ENCODE peak calls at places on chromosome 18, in eight cellular contexts. One of them, this sample, is unnamed.

GRCh38 chr18:68735498-68736343 is 20.8 kb upstream of the TMX3 start:
- DNase-seq in neural progenitor cell: peak
- DNase-seq in GM23338: peak
- DNase-seq in hepatocyte: peak
- DNase-seq in PC-3: peak
- DNase-seq in GM23248: peak
- DNase-seq in OCI-LY7: peak
- DNase-seq in HCT116: peak
- DNase-seq in this sample: peak

GRCh38 chr18:78803104-78803503 is 176.5 kb upstream of the SALL3 start:
- DNase-seq in neural progenitor cell: no peak
- DNase-seq in GM23338: no peak
- DNase-seq in hepatocyte: no peak
- DNase-seq in PC-3: no peak
- DNase-seq in GM23248: no peak
- DNase-seq in OCI-LY7: no peak
- DNase-seq in HCT116: no peak
- DNase-seq in this sample: no peak

GRCh38 chr18:45657357-45658335 is 42.4 kb downstream of the SLC14A2 start:
- DNase-seq in neural progenitor cell: no peak
- DNase-seq in GM23338: no peak
- DNase-seq in hepatocyte: no peak
- DNase-seq in PC-3: peak
- DNase-seq in GM23248: peak
- DNase-seq in OCI-LY7: no peak
- DNase-seq in HCT116: no peak
- DNase-seq in this sample: no peak

GRCh38 chr18:25827961-25828561 is 262.4 kb downstream of the SS18 start:
- DNase-seq in neural progenitor cell: no peak
- DNase-seq in GM23338: peak
- DNase-seq in hepatocyte: no peak
- DNase-seq in PC-3: peak
- DNase-seq in GM23248: peak
- DNase-seq in OCI-LY7: no peak
- DNase-seq in HCT116: no peak
- DNase-seq in this sample: no peak

GRCh38 chr18:27661320-27662049 is 476.4 kb upstream of the CHST9 start:
- DNase-seq in neural progenitor cell: peak
- DNase-seq in GM23338: peak
- DNase-seq in hepatocyte: no peak
- DNase-seq in PC-3: no peak
- DNase-seq in GM23248: no peak
- DNase-seq in OCI-LY7: no peak
- DNase-seq in HCT116: no peak
- DNase-seq in this sample: no peak

GRCh38 chr18:79626905-79627749 is 52.5 kb upstream of the CTDP1 start:
- DNase-seq in neural progenitor cell: no peak
- DNase-seq in GM23338: no peak
- DNase-seq in hepatocyte: no peak
- DNase-seq in PC-3: no peak
- DNase-seq in GM23248: no peak
- DNase-seq in OCI-LY7: no peak
- DNase-seq in HCT116: no peak
- DNase-seq in this sample: no peak

GRCh38 chr18:50446629-50447028 is 71.8 kb downstream of the SKA1 start:
- DNase-seq in neural progenitor cell: no peak
- DNase-seq in GM23338: peak
- DNase-seq in hepatocyte: no peak
- DNase-seq in PC-3: no peak
- DNase-seq in GM23248: no peak
- DNase-seq in OCI-LY7: no peak
- DNase-seq in HCT116: no peak
- DNase-seq in this sample: no peak

GRCh38 chr18:55219059-55219458 is 259.8 kb upstream of the CCDC68 start:
- DNase-seq in neural progenitor cell: no peak
- DNase-seq in GM23338: no peak
- DNase-seq in hepatocyte: no peak
- DNase-seq in PC-3: no peak
- DNase-seq in GM23248: no peak
- DNase-seq in OCI-LY7: no peak
- DNase-seq in HCT116: no peak
- DNase-seq in this sample: no peak

GRCh38 chr18:24741961-24742738 is 281.7 kb downstream of the HRH4 start:
- DNase-seq in neural progenitor cell: no peak
- DNase-seq in GM23338: no peak
- DNase-seq in hepatocyte: no peak
- DNase-seq in PC-3: no peak
- DNase-seq in GM23248: peak
- DNase-seq in OCI-LY7: no peak
- DNase-seq in HCT116: no peak
- DNase-seq in this sample: no peak

GRCh38 chr18:65620076-65620696 is 130.6 kb upstream of the CDH7 start:
- DNase-seq in neural progenitor cell: no peak
- DNase-seq in GM23338: no peak
- DNase-seq in hepatocyte: no peak
- DNase-seq in PC-3: no peak
- DNase-seq in GM23248: no peak
- DNase-seq in OCI-LY7: no peak
- DNase-seq in HCT116: no peak
- DNase-seq in this sample: no peak

GRCh38 chr18:45335644-45336043 is 279.6 kb upstream of the SLC14A2 start:
- DNase-seq in neural progenitor cell: no peak
- DNase-seq in GM23338: no peak
- DNase-seq in hepatocyte: no peak
- DNase-seq in PC-3: peak
- DNase-seq in GM23248: peak
- DNase-seq in OCI-LY7: no peak
- DNase-seq in HCT116: no peak
- DNase-seq in this sample: no peak

GRCh38 chr18:2258954-2259353 is 312.4 kb downstream of the METTL4 start:
- DNase-seq in neural progenitor cell: no peak
- DNase-seq in GM23338: no peak
- DNase-seq in hepatocyte: no peak
- DNase-seq in PC-3: peak
- DNase-seq in GM23248: no peak
- DNase-seq in OCI-LY7: no peak
- DNase-seq in HCT116: no peak
- DNase-seq in this sample: no peak

GRCh38 chr18:59180150-59180845 is 39.7 kb upstream of the GRP start:
- DNase-seq in neural progenitor cell: no peak
- DNase-seq in GM23338: no peak
- DNase-seq in hepatocyte: no peak
- DNase-seq in PC-3: no peak
- DNase-seq in GM23248: peak
- DNase-seq in OCI-LY7: no peak
- DNase-seq in HCT116: no peak
- DNase-seq in this sample: no peak

GRCh38 chr18:57581301-57581934 is 5.1 kb downstream of the FECH start:
- DNase-seq in neural progenitor cell: no peak
- DNase-seq in GM23338: no peak
- DNase-seq in hepatocyte: no peak
- DNase-seq in PC-3: no peak
- DNase-seq in GM23248: no peak
- DNase-seq in OCI-LY7: peak
- DNase-seq in HCT116: no peak
- DNase-seq in this sample: peak

GRCh38 chr18:79553696-79554095 is 125.9 kb upstream of the CTDP1 start:
- DNase-seq in neural progenitor cell: no peak
- DNase-seq in GM23338: no peak
- DNase-seq in hepatocyte: no peak
- DNase-seq in PC-3: no peak
- DNase-seq in GM23248: no peak
- DNase-seq in OCI-LY7: no peak
- DNase-seq in HCT116: no peak
- DNase-seq in this sample: no peak

GRCh38 chr18:9191658-9192256 is 55.2 kb downstream of the ANKRD12 start:
- DNase-seq in neural progenitor cell: no peak
- DNase-seq in GM23338: no peak
- DNase-seq in hepatocyte: no peak
- DNase-seq in PC-3: no peak
- DNase-seq in GM23248: no peak
- DNase-seq in OCI-LY7: no peak
- DNase-seq in HCT116: no peak
- DNase-seq in this sample: no peak

GRCh38 chr18:71212222-71212621 is 923.4 kb downstream of the SOCS6 start:
- DNase-seq in neural progenitor cell: no peak
- DNase-seq in GM23338: no peak
- DNase-seq in hepatocyte: no peak
- DNase-seq in PC-3: no peak
- DNase-seq in GM23248: no peak
- DNase-seq in OCI-LY7: no peak
- DNase-seq in HCT116: no peak
- DNase-seq in this sample: no peak

GRCh38 chr18:35777042-35777441 is 195.4 kb upstream of the RMP24 start:
- DNase-seq in neural progenitor cell: no peak
- DNase-seq in GM23338: peak
- DNase-seq in hepatocyte: no peak
- DNase-seq in PC-3: peak
- DNase-seq in GM23248: no peak
- DNase-seq in OCI-LY7: no peak
- DNase-seq in HCT116: peak
- DNase-seq in this sample: no peak

GRCh38 chr18:35776481-35776880 is 194.9 kb downstream of the GALNT1 start:
- DNase-seq in neural progenitor cell: no peak
- DNase-seq in GM23338: no peak
- DNase-seq in hepatocyte: no peak
- DNase-seq in PC-3: no peak
- DNase-seq in GM23248: peak
- DNase-seq in OCI-LY7: no peak
- DNase-seq in HCT116: no peak
- DNase-seq in this sample: no peak

GRCh38 chr18:35771172-35771571 is 189.6 kb downstream of the GALNT1 start:
- DNase-seq in neural progenitor cell: no peak
- DNase-seq in GM23338: no peak
- DNase-seq in hepatocyte: no peak
- DNase-seq in PC-3: no peak
- DNase-seq in GM23248: no peak
- DNase-seq in OCI-LY7: no peak
- DNase-seq in HCT116: no peak
- DNase-seq in this sample: no peak

GRCh38 chr18:35778850-35779634 is 193.4 kb upstream of the RMP24 start:
- DNase-seq in neural progenitor cell: no peak
- DNase-seq in GM23338: no peak
- DNase-seq in hepatocyte: no peak
- DNase-seq in PC-3: no peak
- DNase-seq in GM23248: no peak
- DNase-seq in OCI-LY7: no peak
- DNase-seq in HCT116: no peak
- DNase-seq in this sample: no peak

GRCh38 chr18:35775887-35776286 is 194.3 kb downstream of the GALNT1 start:
- DNase-seq in neural progenitor cell: peak
- DNase-seq in GM23338: peak
- DNase-seq in hepatocyte: no peak
- DNase-seq in PC-3: no peak
- DNase-seq in GM23248: peak
- DNase-seq in OCI-LY7: no peak
- DNase-seq in HCT116: no peak
- DNase-seq in this sample: no peak
- TF ChIP-seq EZH2phosphoT487 in neural progenitor cell: no peak
- TF ChIP-seq EZH2phosphoT487 in GM23338: no peak
- TF ChIP-seq EZH2phosphoT487 in hepatocyte: no peak
- TF ChIP-seq EZH2phosphoT487 in PC-3: no peak
- TF ChIP-seq EZH2phosphoT487 in GM23248: no peak
- TF ChIP-seq EZH2phosphoT487 in OCI-LY7: no peak
- TF ChIP-seq EZH2phosphoT487 in HCT116: no peak
- TF ChIP-seq EZH2phosphoT487 in this sample: no peak

GRCh38 chr18:12420831-12421421 is 13.2 kb downstream of the PRELID3A start:
- DNase-seq in neural progenitor cell: peak
- DNase-seq in GM23338: peak
- DNase-seq in hepatocyte: peak
- DNase-seq in PC-3: no peak
- DNase-seq in GM23248: peak
- DNase-seq in OCI-LY7: peak
- DNase-seq in HCT116: no peak
- DNase-seq in this sample: no peak
- TF ChIP-seq EZH2phosphoT487 in neural progenitor cell: no peak
- TF ChIP-seq EZH2phosphoT487 in GM23338: no peak
- TF ChIP-seq EZH2phosphoT487 in hepatocyte: no peak
- TF ChIP-seq EZH2phosphoT487 in PC-3: no peak
- TF ChIP-seq EZH2phosphoT487 in GM23248: no peak
- TF ChIP-seq EZH2phosphoT487 in OCI-LY7: no peak
- TF ChIP-seq EZH2phosphoT487 in HCT116: no peak
- TF ChIP-seq EZH2phosphoT487 in this sample: no peak

GRCh38 chr18:48827321-48828200 is 123.2 kb downstream of the SMAD7 start:
- DNase-seq in neural progenitor cell: peak
- DNase-seq in GM23338: peak
- DNase-seq in hepatocyte: peak
- DNase-seq in PC-3: no peak
- DNase-seq in GM23248: peak
- DNase-seq in OCI-LY7: no peak
- DNase-seq in HCT116: no peak
- DNase-seq in this sample: no peak

GRCh38 chr18:48825101-48825745 is 125.5 kb downstream of the SMAD7 start:
- DNase-seq in neural progenitor cell: no peak
- DNase-seq in GM23338: no peak
- DNase-seq in hepatocyte: no peak
- DNase-seq in PC-3: no peak
- DNase-seq in GM23248: peak
- DNase-seq in OCI-LY7: no peak
- DNase-seq in HCT116: no peak
- DNase-seq in this sample: no peak

GRCh38 chr18:48826806-48827205 is 124.0 kb downstream of the SMAD7 start:
- DNase-seq in neural progenitor cell: no peak
- DNase-seq in GM23338: no peak
- DNase-seq in hepatocyte: no peak
- DNase-seq in PC-3: no peak
- DNase-seq in GM23248: no peak
- DNase-seq in OCI-LY7: no peak
- DNase-seq in HCT116: no peak
- DNase-seq in this sample: no peak

GRCh38 chr18:48826271-48826670 is 124.5 kb downstream of the SMAD7 start:
- DNase-seq in neural progenitor cell: no peak
- DNase-seq in GM23338: no peak
- DNase-seq in hepatocyte: no peak
- DNase-seq in PC-3: no peak
- DNase-seq in GM23248: no peak
- DNase-seq in OCI-LY7: no peak
- DNase-seq in HCT116: no peak
- DNase-seq in this sample: no peak

GRCh38 chr18:48824231-48824970 is 126.4 kb downstream of the SMAD7 start:
- DNase-seq in neural progenitor cell: no peak
- DNase-seq in GM23338: no peak
- DNase-seq in hepatocyte: no peak
- DNase-seq in PC-3: no peak
- DNase-seq in GM23248: no peak
- DNase-seq in OCI-LY7: no peak
- DNase-seq in HCT116: no peak
- DNase-seq in this sample: no peak
- TF ChIP-seq EZH2phosphoT487 in neural progenitor cell: no peak
- TF ChIP-seq EZH2phosphoT487 in GM23338: no peak
- TF ChIP-seq EZH2phosphoT487 in hepatocyte: no peak
- TF ChIP-seq EZH2phosphoT487 in PC-3: no peak
- TF ChIP-seq EZH2phosphoT487 in GM23248: no peak
- TF ChIP-seq EZH2phosphoT487 in OCI-LY7: no peak
- TF ChIP-seq EZH2phosphoT487 in HCT116: no peak
- TF ChIP-seq EZH2phosphoT487 in this sample: no peak

DNA sequence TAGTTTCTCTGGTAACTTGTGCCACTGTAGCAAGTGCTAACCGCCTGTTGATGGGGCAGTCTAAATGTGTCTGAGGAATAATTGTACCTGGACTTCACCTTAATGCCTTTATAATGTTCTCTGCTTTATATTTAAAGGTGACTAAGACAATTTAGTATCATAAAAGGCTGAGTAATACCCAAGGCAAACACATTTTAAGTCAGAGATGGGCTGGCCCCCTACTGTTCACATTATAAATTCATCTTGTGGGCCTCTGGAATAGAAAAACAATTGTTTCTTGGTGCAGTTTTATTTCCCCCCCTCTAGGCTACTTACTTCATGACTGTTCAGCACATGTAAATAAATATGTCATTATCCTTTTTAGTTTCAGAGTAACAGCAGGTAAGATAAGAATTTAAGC is 559.3 kb upstream of the PIK3C3 start:
- DNase-seq in neural progenitor cell: no peak
- DNase-seq in GM23338: no peak
- DNase-seq in hepatocyte: peak
- DNase-seq in PC-3: peak
- DNase-seq in GM23248: no peak
- DNase-seq in OCI-LY7: no peak
- DNase-seq in HCT116: no peak
- DNase-seq in this sample: no peak
- TF ChIP-seq EZH2phosphoT487 in neural progenitor cell: no peak
- TF ChIP-seq EZH2phosphoT487 in GM23338: no peak
- TF ChIP-seq EZH2phosphoT487 in hepatocyte: no peak
- TF ChIP-seq EZH2phosphoT487 in PC-3: no peak
- TF ChIP-seq EZH2phosphoT487 in GM23248: no peak
- TF ChIP-seq EZH2phosphoT487 in OCI-LY7: no peak
- TF ChIP-seq EZH2phosphoT487 in HCT116: no peak
- TF ChIP-seq EZH2phosphoT487 in this sample: no peak

This sample was measured in MM.1S.